ENCODE peak calls at places on chromosomes 13 and 19, in eight cellular contexts. B is NB4, H is HCT116, I is Peyer's patch, O is K562, K is right lobe of liver, Q is lower leg skin, L is endothelial cell of umbilical vein. C is an unnamed sample.
A peak's percentile ranks its signal among the peaks of the same experiment; 100 is the strongest.

GRCh38 chr13:40776232-40776631 is 5.2 kb upstream of the MRPS31 start:
- DNase-seq in B (no peak), H (no peak), I (no peak), O (no peak), K (no peak), Q (no peak), L (no peak), C (no peak)

GRCh38 chr13:39597828-39598227 is 5.2 kb downstream of the LHFPL6 start:
- DNase-seq in B (no peak), H (no peak), I (no peak), O (no peak), K (no peak), Q (no peak), L (peak; percentile 80), C (no peak)

GRCh38 chr19:32265991-32266390 is 79.4 kb upstream of the ZNF507 start:
- DNase-seq in B (no peak), H (no peak), I (no peak), O (no peak), K (no peak), Q (no peak), L (no peak), C (no peak)

GRCh38 chr13:29497137-29497654 is 98.3 kb downstream of the SLC7A1 start:
- DNase-seq in B (no peak), H (no peak), I (no peak), O (no peak), K (no peak), Q (no peak), L (no peak), C (no peak)

GRCh38 chr13:74129500-74130144 is 4.6 kb downstream of the KLF12 start:
- DNase-seq in B (no peak), H (no peak), I (no peak), O (no peak), K (no peak), Q (no peak), L (peak; percentile 17), C (no peak)

GRCh38 chr19:5006201-5006600 is 37.3 kb downstream of the KDM4B start:
- DNase-seq in B (peak; percentile 20), H (no peak), I (no peak), O (no peak), K (peak; percentile 56), Q (no peak), L (no peak), C (peak; percentile 51)

GRCh38 chr19:2720777-2721569 is at the start of gene DIRAS1:
- DNase-seq in B (no peak), H (no peak), I (no peak), O (peak; percentile 73), K (no peak), Q (no peak), L (no peak), C (no peak)

GRCh38 chr13:100987993-100988392 is 313.4 kb upstream of the TMTC4 start:
- DNase-seq in B (no peak), H (no peak), I (no peak), O (no peak), K (no peak), Q (no peak), L (peak; percentile 9), C (no peak)

GRCh38 chr19:35879770-35880317 is 11.5 kb downstream of the APLP1 start:
- DNase-seq in B (peak; percentile 82), H (peak; percentile 75), I (peak; percentile 91), O (peak; percentile 91), K (peak; percentile 92), Q (peak; percentile 96), L (peak; percentile 72), C (peak; percentile 96)

GRCh38 chr13:97951376-97951775 is 2.1 kb upstream of the IPO5 start:
- DNase-seq in B (no peak), H (no peak), I (no peak), O (no peak), K (no peak), Q (peak; percentile 18), L (no peak), C (no peak)

GRCh38 chr13:51823351-51823750 is 19.4 kb upstream of the DHRS12 start:
- DNase-seq in B (no peak), H (no peak), I (peak; percentile 8), O (no peak), K (no peak), Q (no peak), L (no peak), C (no peak)

GRCh38 chr13:66855110-66855509 is 375.0 kb downstream of the PCDH9 start:
- DNase-seq in B (no peak), H (no peak), I (no peak), O (no peak), K (no peak), Q (no peak), L (peak; percentile 44), C (no peak)

GRCh38 chr13:50448535-50448981 is 394.9 kb downstream of the DLEU7 start:
- DNase-seq in B (no peak), H (no peak), I (no peak), O (no peak), K (no peak), Q (no peak), L (peak; percentile 97), C (no peak)

GRCh38 chr19:54448037-54448773 is 794 bp upstream of the LENG8 start:
- DNase-seq in B (peak; percentile 54), H (no peak), I (peak; percentile 75), O (peak; percentile 59), K (peak; percentile 61), Q (peak; percentile 93), L (peak; percentile 75), C (no peak)

GRCh38 chr19:2800506-2800905 is 15.2 kb downstream of the THOP1 start:
- DNase-seq in B (no peak), H (no peak), I (no peak), O (no peak), K (no peak), Q (no peak), L (no peak), C (no peak)

GRCh38 chr13:70960841-70961443 is 852.7 kb upstream of the KLHL1 start:
- DNase-seq in B (peak; percentile 61), H (no peak), I (no peak), O (no peak), K (no peak), Q (no peak), L (peak; percentile 65), C (no peak)

DNA sequence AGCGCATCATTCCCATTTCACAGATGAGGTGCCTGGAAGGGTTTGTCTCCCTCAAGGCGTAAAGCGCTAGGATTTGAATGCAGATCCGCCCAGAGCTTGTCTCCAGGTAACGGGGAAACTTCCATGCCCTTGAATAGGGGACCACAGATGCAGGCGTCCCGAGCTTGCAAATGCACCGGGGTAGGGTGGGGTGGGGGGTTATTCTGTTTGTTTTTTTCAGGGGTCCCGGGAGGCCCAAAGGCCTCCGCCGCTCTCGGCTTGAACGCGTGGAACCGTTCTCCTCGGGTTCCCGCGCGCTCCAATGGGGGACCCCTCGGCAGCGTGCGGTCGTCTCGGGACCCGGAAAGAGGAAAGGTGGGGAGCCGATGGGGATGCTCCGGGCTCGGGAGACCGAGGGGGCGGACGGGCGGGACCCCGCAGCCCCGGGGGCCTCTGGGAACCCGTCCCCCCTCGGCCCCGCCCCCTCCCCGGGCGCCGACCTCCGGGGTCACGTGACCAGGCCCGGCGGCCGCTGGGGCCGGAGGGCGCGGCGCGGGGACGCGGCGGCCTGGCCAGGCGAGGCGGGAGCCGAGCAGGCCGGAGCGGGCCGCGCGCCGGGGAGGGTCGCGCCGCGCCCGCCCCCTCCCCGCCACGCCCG is at the start of gene PKN1:
- DNase-seq in B (peak; percentile 51), H (no peak), I (peak; percentile 72), O (peak; percentile 90), K (peak; percentile 63), Q (no peak), L (peak; percentile 21), C (no peak)
- TF ChIP-seq POLR2A in B (no peak), H (no peak), I (no peak), O (peak; percentile 40), K (no peak), Q (no peak), L (no peak), C (peak; percentile 47)

DNA sequence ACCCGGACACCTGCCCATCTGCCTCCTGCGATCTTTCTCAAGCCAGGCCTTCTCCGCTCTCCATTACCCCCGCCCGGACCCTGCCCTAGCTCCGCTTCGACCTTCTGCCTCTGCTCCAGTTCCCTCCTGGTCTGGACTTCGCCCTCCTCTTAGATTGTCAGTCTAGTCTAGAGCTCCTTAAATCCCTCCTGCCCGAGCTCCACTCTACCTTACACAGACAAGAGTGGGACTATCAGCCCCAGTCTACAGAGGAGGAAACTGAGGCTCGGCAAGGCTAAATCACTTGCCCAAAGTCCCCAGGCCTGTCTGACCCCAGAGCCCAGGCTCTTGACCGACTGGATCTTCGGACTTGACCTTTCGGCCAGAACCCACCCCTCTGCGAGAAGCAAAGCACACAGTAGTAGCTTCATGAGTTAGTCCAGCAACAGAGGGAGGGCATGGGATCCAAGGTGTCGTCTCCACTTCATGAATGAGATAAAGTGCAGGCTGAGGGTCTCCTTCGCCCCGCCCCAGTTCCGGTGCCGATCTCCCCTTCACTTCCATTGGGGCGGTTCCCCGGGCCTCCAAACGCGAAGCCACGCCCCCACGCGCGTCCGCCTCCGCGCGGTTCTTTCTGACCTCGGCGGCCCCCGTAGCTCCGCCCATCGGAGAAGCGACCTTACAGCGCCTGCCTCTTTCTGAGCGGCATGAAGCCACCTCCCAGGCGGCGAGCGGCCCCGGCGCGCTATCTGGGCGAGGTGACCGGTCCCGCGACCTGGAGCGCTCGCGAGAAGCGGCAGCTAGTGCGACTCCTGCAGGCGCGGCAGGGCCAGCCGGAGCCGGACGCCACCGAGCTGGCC is at the start of gene SNAPC2:
- DNase-seq in B (peak; percentile 96), H (peak; percentile 92), I (peak; percentile 98), O (peak; percentile 87), K (peak; percentile 97), Q (peak; percentile 99), L (peak; percentile 94), C (peak; percentile 94)
- TF ChIP-seq POLR2A in B (peak; percentile 54), H (no peak), I (peak; percentile 42), O (peak; percentile 81), K (peak; percentile 50), Q (no peak), L (peak; percentile 68), C (peak; percentile 66)

GRCh38 chr19:1508507-1508856 is 4.3 kb downstream of the ADAMTSL5 start:
- DNase-seq in B (no peak), H (no peak), I (no peak), O (no peak), K (no peak), Q (no peak), L (no peak), C (no peak)

GRCh38 chr19:1505991-1506881 is 6.6 kb downstream of the ADAMTSL5 start:
- DNase-seq in B (no peak), H (no peak), I (no peak), O (no peak), K (no peak), Q (no peak), L (no peak), C (no peak)

GRCh38 chr19:1507192-1507660 is 5.6 kb downstream of the ADAMTSL5 start:
- DNase-seq in B (no peak), H (no peak), I (no peak), O (no peak), K (no peak), Q (no peak), L (no peak), C (no peak)

GRCh38 chr19:1509589-1510441 is 3.0 kb downstream of the ADAMTSL5 start:
- DNase-seq in B (no peak), H (no peak), I (no peak), O (no peak), K (no peak), Q (no peak), L (no peak), C (no peak)

GRCh38 chr19:1507763-1508506 is 4.9 kb downstream of the ADAMTSL5 start:
- DNase-seq in B (peak; percentile 87), H (peak; percentile 94), I (peak; percentile 95), O (peak; percentile 100), K (peak; percentile 88), Q (peak; percentile 98), L (peak; percentile 91), C (peak; percentile 97)
- TF ChIP-seq POLR2A in B (no peak), H (peak; percentile 56), I (no peak), O (peak; percentile 72), K (no peak), Q (no peak), L (no peak), C (peak; percentile 38)

GRCh38 chr19:45424191-45425058 is 708 bp upstream of the ERCC1 start:
- DNase-seq in B (peak; percentile 82), H (peak; percentile 91), I (peak; percentile 86), O (peak; percentile 78), K (peak; percentile 84), Q (peak; percentile 94), L (peak; percentile 95), C (peak; percentile 59)
- TF ChIP-seq POLR2A in B (no peak), H (no peak), I (no peak), O (peak; percentile 86), K (peak; percentile 20), Q (no peak), L (peak; percentile 65), C (peak; percentile 50)

C was measured in H54.